ENCODE peak calls at places on chromosomes 1 and 21, in seven cellular contexts. M is body of pancreas, S is HepG2, X is IMR-90, L is PC-9, N is A549, J is adrenal gland. W is an unnamed sample. For H3K4me1, the result is how much of the 10 kb centered on the place peaks cover.

GRCh38 chr1:153032677-153033308 is 1.8 kb downstream of the SPRR1B start:
- DNase-seq in M (no peak), N (peak), X (peak), J (peak), S (peak), L (peak), W (peak)

GRCh38 chr1:225813250-225813964 is 3.5 kb downstream of the EPHX1 start:
- DNase-seq in J (peak), M (peak), X (peak), S (peak), L (peak), N (peak), W (no peak)

GRCh38 chr1:16142383-16142995 is 13.4 kb downstream of the EPHA2 start:
- DNase-seq in L (no peak), X (no peak), J (no peak), M (no peak), S (no peak), N (no peak), W (no peak)

GRCh38 chr1:154873321-154873950 is 3.4 kb upstream of the KCNN3 start:
- DNase-seq in L (no peak), J (no peak), N (no peak), S (no peak), M (no peak), X (no peak), W (no peak)

GRCh38 chr1:13461977-13462376 is 51.7 kb downstream of the PRAMEF20 start:
- DNase-seq in J (no peak), N (no peak), M (no peak), L (no peak), S (no peak), X (no peak), W (no peak)

GRCh38 chr21:25039461-25040380 is 567.6 kb downstream of the MRPL39 start:
- DNase-seq in J (no peak), N (no peak), M (no peak), X (peak), S (no peak), L (no peak), W (peak)

GRCh38 chr1:13813398-13814012 is 113.5 kb downstream of the PRDM2 start:
- DNase-seq in S (no peak), J (no peak), N (no peak), L (no peak), X (no peak), M (no peak), W (no peak)

GRCh38 chr1:94395748-94396309 is 22.4 kb upstream of the ABCD3 start:
- DNase-seq in N (no peak), L (no peak), S (peak), J (no peak), M (no peak), X (no peak), W (no peak)

GRCh38 chr1:93847811-93848288 is 31.2 kb downstream of the DNTTIP2 start:
- DNase-seq in N (peak), M (peak), S (peak), X (peak), L (peak), J (peak), W (peak)

GRCh38 chr1:182671779-182672486 is 12.5 kb downstream of the RGS8 start:
- DNase-seq in J (no peak), L (no peak), M (no peak), X (no peak), S (no peak), N (no peak), W (no peak)

GRCh38 chr1:95353185-95353584 is 119.2 kb downstream of the RWDD3 start:
- DNase-seq in L (no peak), M (no peak), X (no peak), N (no peak), S (no peak), J (no peak), W (no peak)

GRCh38 chr1:8746554-8746953 is 70.9 kb downstream of the RERE start:
- DNase-seq in N (no peak), J (no peak), S (no peak), L (no peak), M (no peak), X (peak), W (no peak)

GRCh38 chr1:204529371-204529895 is 13.2 kb downstream of the MDM4 start:
- DNase-seq in J (no peak), L (no peak), M (no peak), S (no peak), N (no peak), X (no peak), W (no peak)

GRCh38 chr1:208248254-208248935 is 4.2 kb upstream of the PLXNA2 start:
- DNase-seq in J (no peak), N (no peak), L (no peak), X (no peak), S (no peak), M (no peak), W (no peak)

GRCh38 chr1:89631756-89632155 is 1.2 kb upstream of the LRRC8C start:
- DNase-seq in S (no peak), J (peak), L (no peak), N (no peak), M (no peak), X (no peak), W (no peak)

GRCh38 chr1:175853681-175854080 is 110.3 kb upstream of the TNR start:
- DNase-seq in S (no peak), M (no peak), J (no peak), N (no peak), X (no peak), L (no peak), W (no peak)

GRCh38 chr1:244065960-244066388 is 14.9 kb downstream of the ZBTB18 start:
- DNase-seq in S (no peak), J (no peak), N (no peak), X (peak), M (no peak), L (no peak), W (no peak)

GRCh38 chr1:217889401-217889800 is 258.3 kb downstream of the SPATA17 start:
- DNase-seq in N (peak), L (no peak), J (no peak), X (peak), M (no peak), S (no peak), W (no peak)

GRCh38 chr1:7175507-7175906 is 390.3 kb downstream of the CAMTA1 start:
- DNase-seq in M (no peak), X (no peak), N (no peak), S (no peak), L (no peak), J (no peak), W (no peak)

GRCh38 chr1:234701737-234702341 is 91.9 kb upstream of the IRF2BP2 start:
- DNase-seq in M (no peak), J (no peak), X (no peak), N (no peak), S (no peak), L (no peak), W (no peak)

GRCh38 chr1:214281902-214282695 is 1.1 kb downstream of the SMYD2 start:
- DNase-seq in M (peak), S (peak), N (peak), J (peak), L (peak), X (peak), W (no peak)

GRCh38 chr1:232273071-232273470 is 356.9 kb downstream of the SIPA1L2 start:
- DNase-seq in L (no peak), X (peak), J (no peak), N (no peak), M (no peak), S (no peak), W (no peak)

GRCh38 chr1:155309423-155310021 is 856 bp downstream of the FDPS start:
- DNase-seq in X (no peak), M (peak), S (no peak), N (peak), J (peak), L (peak), W (no peak)

GRCh38 chr1:25692560-25692959 is 76.0 kb downstream of the MAN1C1 start:
- DNase-seq in J (no peak), M (no peak), X (no peak), L (no peak), S (no peak), N (peak), W (no peak)

GRCh38 chr1:64318428-64318827 is 115.0 kb downstream of the UBE2U start:
- DNase-seq in N (no peak), X (no peak), M (no peak), L (no peak), S (no peak), J (no peak), W (no peak)

GRCh38 chr1:245396615-245397014 is 241.8 kb downstream of the KIF26B start:
- DNase-seq in S (no peak), L (no peak), X (no peak), J (peak), N (no peak), M (no peak), W (no peak)

GRCh38 chr1:205270764-205271163 is 43.0 kb downstream of the TMCC2 start:
- DNase-seq in L (no peak), J (no peak), X (peak), M (no peak), N (peak), S (peak), W (peak)

GRCh38 chr1:246214708-246215504 is 292.2 kb downstream of the SMYD3 start:
- DNase-seq in M (no peak), S (no peak), L (no peak), X (peak), J (peak), N (no peak), W (no peak)

GRCh38 chr21:32253215-32253641 is 25.6 kb downstream of the MIS18A start:
- DNase-seq in N (no peak), X (peak), J (peak), M (peak), S (no peak), L (no peak), W (no peak)

GRCh38 chr1:95117207-95118018 is at the start of gene TLCD4:
- DNase-seq in N (peak), J (peak), L (peak), X (peak), M (peak), S (peak), W (no peak)

GRCh38 chr1:101137144-101138126 is 99.4 kb upstream of the S1PR1 start:
- DNase-seq in L (no peak), S (peak), M (no peak), N (no peak), J (no peak), X (peak), W (no peak)

GRCh38 chr21:39330001-39330400 is 16.6 kb upstream of the BRWD1 start:
- DNase-seq in J (no peak), X (no peak), S (no peak), L (no peak), M (no peak), N (no peak), W (no peak)

GRCh38 chr1:151539321-151540020 is 638 bp upstream of the TUFT1 start:
- DNase-seq in N (peak), L (peak), M (peak), X (peak), S (peak), J (peak), W (peak)

GRCh38 chr1:201640624-201641023 is 101.7 kb downstream of the NAV1 start:
- DNase-seq in S (no peak), L (no peak), M (no peak), N (no peak), J (no peak), X (peak), W (no peak)

GRCh38 chr1:5502310-5503194 is 489.7 kb downstream of the NPHP4 start:
- DNase-seq in J (no peak), X (no peak), S (no peak), N (no peak), L (no peak), M (no peak), W (no peak)

GRCh38 chr1:80534606-80535360 is 1266.0 kb upstream of the ADGRL2 start:
- DNase-seq in M (no peak), J (no peak), L (no peak), S (no peak), N (peak), X (peak), W (no peak)

GRCh38 chr1:74629283-74629682 is 44.3 kb downstream of the ERICH3 start:
- DNase-seq in N (no peak), M (no peak), L (no peak), S (no peak), J (no peak), X (no peak), W (no peak)

GRCh38 chr1:91884459-91885290 is 1.3 kb downstream of the TGFBR3 start:
- DNase-seq in S (peak), N (peak), X (peak), J (peak), M (peak), L (no peak), W (no peak)

GRCh38 chr1:241641748-241642592 is 1.8 kb upstream of the CHML start:
- DNase-seq in N (peak), X (peak), L (peak), M (no peak), S (peak), J (no peak), W (no peak)

GRCh38 chr1:161160763-161161162 is 1.5 kb downstream of the USP21 start:
- DNase-seq in J (no peak), S (no peak), X (no peak), N (no peak), L (no peak), M (no peak), W (no peak)

GRCh38 chr1:161158316-161159016 is 834 bp upstream of the USP21 start:
- DNase-seq in J (no peak), N (no peak), L (no peak), S (no peak), X (no peak), M (no peak), W (no peak)

GRCh38 chr1:161159915-161160248 is 582 bp downstream of the USP21 start:
- DNase-seq in N (no peak), S (no peak), X (no peak), J (no peak), L (no peak), M (no peak), W (no peak)

GRCh38 chr1:161159087-161159914 is at the start of gene USP21:
- DNase-seq in S (peak), N (peak), M (peak), L (peak), X (peak), J (peak), W (peak)

DNA sequence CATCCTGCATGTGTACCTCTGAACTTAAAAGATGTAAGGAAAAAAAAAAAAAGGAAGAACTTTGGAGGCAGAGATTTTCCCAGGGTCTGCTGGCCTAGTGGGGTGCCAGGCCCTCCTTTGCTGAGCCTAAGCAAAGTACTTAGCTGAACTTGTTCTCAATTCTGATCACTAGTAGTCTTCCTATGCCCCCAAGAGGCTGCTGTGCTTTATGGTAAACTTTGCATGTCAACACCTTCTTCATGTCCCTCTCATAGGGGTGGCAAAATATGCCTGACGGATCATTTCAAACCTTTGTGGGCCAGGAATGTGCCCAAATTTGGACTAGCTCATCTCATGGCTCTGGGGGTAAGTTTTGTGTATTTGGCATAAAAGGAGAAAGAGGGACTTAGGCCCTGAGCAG is 1.4 kb upstream of the USP21 start:
- DNase-seq in L (no peak), J (no peak), X (no peak), M (no peak), N (no peak), S (no peak), W (no peak)
- H3K4me1 ChIP-seq in L (under half), J (under half), X (under half), M (under half), N (under half), S (under half), W (under half)

GRCh38 chr1:247297263-247298123 is 34.2 kb downstream of the ZNF496 start:
- DNase-seq in X (no peak), J (no peak), S (no peak), M (no peak), N (no peak), L (no peak), W (no peak)

GRCh38 chr1:247295274-247295684 is 36.4 kb downstream of the ZNF496 start:
- DNase-seq in L (no peak), X (peak), J (no peak), M (no peak), S (no peak), N (no peak), W (no peak)

GRCh38 chr1:247294282-247294681 is 37.4 kb downstream of the ZNF496 start:
- DNase-seq in N (no peak), M (no peak), J (no peak), L (no peak), S (no peak), X (peak), W (no peak)

GRCh38 chr1:247296599-247297180 is 35.0 kb downstream of the ZNF496 start:
- DNase-seq in S (no peak), L (no peak), X (no peak), J (no peak), N (no peak), M (no peak), W (no peak)

DNA sequence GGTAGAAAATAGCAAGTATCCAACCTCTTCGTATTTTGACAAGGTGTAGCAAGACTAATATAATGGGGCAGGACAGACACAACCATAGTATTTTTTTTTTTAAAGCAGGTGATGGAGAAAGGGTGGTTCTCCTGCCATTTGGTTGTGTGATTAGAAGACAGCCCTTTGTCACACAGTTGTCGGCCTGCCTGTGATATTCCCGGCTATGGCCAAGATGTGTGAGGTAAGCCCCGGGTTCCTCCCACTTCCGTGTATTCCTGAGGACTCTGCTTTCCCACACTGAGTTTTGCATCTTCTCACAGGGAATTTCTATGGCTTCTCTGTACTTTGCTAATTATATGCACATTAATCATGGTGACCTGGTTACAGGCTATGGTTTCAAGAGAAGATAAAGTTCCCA is 35.9 kb downstream of the ZNF496 start:
- DNase-seq in S (no peak), X (peak), J (no peak), L (no peak), N (no peak), M (no peak), W (no peak)
- H3K4me1 ChIP-seq in S (under half), X (under half), J (under half), L (under half), N (under half), M (under half), W (under half)

GRCh38 chr1:228272831-228273571 is 65.2 kb downstream of the OBSCN start:
- DNase-seq in N (no peak), L (no peak), S (no peak), J (no peak), M (no peak), X (no peak), W (no peak)

GRCh38 chr1:228272331-228272791 is 64.5 kb downstream of the OBSCN start:
- DNase-seq in X (no peak), L (no peak), J (no peak), M (no peak), S (no peak), N (no peak), W (no peak)

GRCh38 chr1:228273720-228274451 is 66.0 kb downstream of the OBSCN start:
- DNase-seq in M (no peak), X (no peak), J (peak), S (no peak), L (no peak), N (no peak), W (no peak)

GRCh38 chr1:228270032-228270431 is 62.2 kb downstream of the OBSCN start:
- DNase-seq in X (peak), N (peak), M (no peak), J (no peak), S (no peak), L (no peak), W (no peak)

GRCh38 chr1:228271701-228272251 is 63.9 kb downstream of the OBSCN start:
- DNase-seq in J (no peak), N (no peak), X (no peak), L (no peak), S (no peak), M (no peak), W (no peak)
- H3K4me1 ChIP-seq in J (under half), N (under half), X (under half), L (under half), S (under half), M (under half), W (under half)

GRCh38 chr1:41437011-41437355 is 47.5 kb downstream of the EDN2 start:
- DNase-seq in X (no peak), J (no peak), N (no peak), S (no peak), M (no peak), L (no peak), W (no peak)
- H3K4me1 ChIP-seq in X (under half), J (under half), N (under half), S (under half), M (under half), L (under half), W (under half)

GRCh38 chr1:117008675-117009074 is 7.1 kb downstream of the CD101 start:
- DNase-seq in N (no peak), M (no peak), J (no peak), S (no peak), L (no peak), X (no peak), W (no peak)
- H3K4me1 ChIP-seq in N (under half), M (under half), J (under half), S (under half), L (under half), X (under half), W (under half)

DNA sequence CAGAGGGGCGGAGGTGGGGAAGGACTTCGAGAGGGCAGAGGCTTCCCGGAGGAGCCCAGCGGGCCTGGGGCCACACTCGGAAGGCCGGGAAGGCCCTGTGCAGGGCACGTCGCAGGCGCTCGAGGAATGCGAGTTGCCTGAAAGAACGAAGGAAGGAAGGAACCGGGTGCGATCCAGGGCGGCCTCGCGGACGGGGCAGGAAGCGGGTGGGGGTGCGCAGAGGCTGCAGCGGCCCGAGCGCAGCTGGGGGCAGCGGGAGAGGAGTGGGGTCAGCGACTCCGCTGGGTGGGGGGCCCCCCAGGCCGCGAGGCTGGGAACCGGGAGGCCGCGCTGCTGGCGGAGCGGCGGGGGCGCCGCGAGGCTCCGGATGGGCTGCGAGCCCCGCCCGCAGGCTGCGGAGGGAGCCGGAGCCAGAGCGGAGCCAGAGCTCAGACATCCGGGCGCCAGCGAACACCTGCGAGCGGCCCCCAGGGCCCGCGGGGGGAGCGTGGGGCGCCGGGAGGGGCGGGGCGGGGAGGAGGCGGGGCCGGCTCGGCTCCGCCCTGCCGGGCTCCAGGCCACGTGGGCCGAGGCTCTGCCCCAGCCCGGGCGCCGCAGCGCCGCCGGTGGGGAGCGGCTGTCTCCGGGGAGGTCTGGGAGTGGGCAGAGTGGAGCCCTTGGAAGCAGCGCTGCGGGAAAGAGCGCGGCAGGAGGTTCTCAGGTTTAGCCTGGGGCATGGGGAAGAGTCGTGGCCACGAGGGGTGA is 4.6 kb downstream of the ID3 start:
- DNase-seq in S (peak), J (peak), X (peak), M (peak), L (peak), N (peak), W (no peak)
- H3K4me1 ChIP-seq in S (half or more), J (under half), X (under half), M (under half), L (under half), N (under half), W (under half)

GRCh38 chr1:11749203-11749689 is 12.7 kb upstream of the C1orf167 start:
- DNase-seq in L (no peak), N (peak), M (no peak), X (no peak), J (peak), S (peak), W (no peak)
- H3K4me1 ChIP-seq in L (under half), N (under half), M (under half), X (under half), J (under half), S (under half), W (under half)

W was measured in Panc1.